ENCODE peak calls at places on chromosome 16, in ten cellular contexts. E is esophagus squamous epithelium, C is tibial nerve, K is SK-N-SH, R is tibial artery, Z is colonic mucosa, S is thoracic aorta, F is psoas muscle, H is AG04450, X is left lung. B is an unnamed sample.

GRCh38 chr16:29943846-29944669 is 17.8 kb upstream of the TMEM219 start:
- DNase-seq in E (no peak), C (no peak), K (no peak), R (peak), Z (peak), S (no peak), F (peak), H (peak), X (no peak), B (no peak)

GRCh38 chr16:51155199-51155607 is 4.1 kb upstream of the SALL1 start:
- DNase-seq in E (no peak), C (no peak), K (peak), R (no peak), Z (no peak), S (no peak), F (no peak), H (no peak), X (no peak), B (no peak)

GRCh38 chr16:84603115-84603816 is 14.6 kb downstream of the COTL1 start:
- DNase-seq in E (no peak), C (peak), K (no peak), R (peak), Z (peak), S (peak), F (peak), H (peak), X (peak), B (peak)

GRCh38 chr16:63066552-63066951 is 1030.3 kb upstream of the CDH8 start:
- DNase-seq in E (no peak), C (no peak), K (no peak), R (no peak), Z (no peak), S (no peak), F (no peak), H (no peak), X (no peak), B (no peak)

GRCh38 chr16:87552772-87553171 is 49.5 kb upstream of the JPH3 start:
- DNase-seq in E (no peak), C (no peak), K (no peak), R (no peak), Z (no peak), S (no peak), F (no peak), H (no peak), X (no peak), B (no peak)

GRCh38 chr16:26697826-26698225 is 368.9 kb upstream of the C16orf82 start:
- DNase-seq in E (no peak), C (no peak), K (no peak), R (no peak), Z (no peak), S (no peak), F (no peak), H (no peak), X (no peak), B (no peak)

GRCh38 chr16:54194008-54194731 is 92.4 kb downstream of the IRX3 start:
- DNase-seq in E (no peak), C (peak), K (no peak), R (peak), Z (peak), S (peak), F (peak), H (no peak), X (peak), B (peak)

GRCh38 chr16:12268602-12269001 is 292.1 kb downstream of the SNX29 start:
- DNase-seq in E (no peak), C (no peak), K (no peak), R (no peak), Z (no peak), S (no peak), F (no peak), H (no peak), X (no peak), B (no peak)

GRCh38 chr16:74186589-74186988 is 110.0 kb upstream of the PSMD7 start:
- DNase-seq in E (no peak), C (no peak), K (peak), R (no peak), Z (no peak), S (no peak), F (no peak), H (peak), X (no peak), B (no peak)

GRCh38 chr16:63684702-63685101 is 1437.2 kb downstream of the CDH11 start:
- DNase-seq in E (no peak), C (no peak), K (no peak), R (no peak), Z (no peak), S (no peak), F (no peak), H (no peak), X (no peak), B (no peak)

GRCh38 chr16:76386784-76387183 is 109.6 kb downstream of the CNTNAP4 start:
- DNase-seq in E (no peak), C (no peak), K (no peak), R (no peak), Z (no peak), S (no peak), F (no peak), H (no peak), X (no peak), B (no peak)

GRCh38 chr16:17724242-17724898 is 253.6 kb upstream of the XYLT1 start:
- DNase-seq in E (no peak), C (no peak), K (no peak), R (no peak), Z (no peak), S (no peak), F (no peak), H (peak), X (no peak), B (no peak)

GRCh38 chr16:16059895-16060590 is 110.6 kb downstream of the ABCC1 start:
- DNase-seq in E (no peak), C (no peak), K (no peak), R (no peak), Z (no peak), S (no peak), F (peak), H (no peak), X (no peak), B (no peak)

GRCh38 chr16:77869997-77870813 is 81.8 kb downstream of the VAT1L start:
- DNase-seq in E (no peak), C (no peak), K (no peak), R (no peak), Z (peak), S (no peak), F (no peak), H (no peak), X (no peak), B (no peak)

GRCh38 chr16:86858501-86858900 is 280.2 kb downstream of the FOXL1 start:
- DNase-seq in E (no peak), C (no peak), K (no peak), R (no peak), Z (no peak), S (no peak), F (no peak), H (no peak), X (no peak), B (no peak)

GRCh38 chr16:11224894-11225676 is 30.9 kb downstream of the SOCS1 start:
- DNase-seq in E (peak), C (no peak), K (no peak), R (no peak), Z (peak), S (no peak), F (peak), H (no peak), X (peak), B (no peak)

GRCh38 chr16:67857547-67858233 is 10.2 kb upstream of the CENPT start:
- DNase-seq in E (no peak), C (peak), K (no peak), R (peak), Z (peak), S (peak), F (peak), H (peak), X (no peak), B (no peak)

GRCh38 chr16:66534376-66534799 is 15.5 kb downstream of the TK2 start:
- DNase-seq in E (no peak), C (no peak), K (no peak), R (no peak), Z (peak), S (no peak), F (no peak), H (no peak), X (no peak), B (no peak)

GRCh38 chr16:75138636-75139035 is 9.7 kb upstream of the ZFP1 start:
- DNase-seq in E (no peak), C (no peak), K (no peak), R (no peak), Z (no peak), S (no peak), F (no peak), H (no peak), X (no peak), B (no peak)

GRCh38 chr16:28304214-28304613 is 11.9 kb downstream of the SBK1 start:
- DNase-seq in E (no peak), C (peak), K (no peak), R (no peak), Z (no peak), S (no peak), F (peak), H (no peak), X (no peak), B (no peak)

GRCh38 chr16:23479138-23479537 is 26.1 kb upstream of the COG7 start:
- DNase-seq in E (no peak), C (no peak), K (no peak), R (no peak), Z (no peak), S (no peak), F (no peak), H (no peak), X (no peak), B (no peak)

GRCh38 chr16:14955546-14956231 is 18.4 kb downstream of the NPIPA1 start:
- DNase-seq in E (no peak), C (no peak), K (no peak), R (no peak), Z (peak), S (no peak), F (peak), H (no peak), X (no peak), B (no peak)

GRCh38 chr16:87406495-87407088 is 14.5 kb downstream of the MAP1LC3B start:
- DNase-seq in E (no peak), C (no peak), K (no peak), R (no peak), Z (no peak), S (no peak), F (no peak), H (no peak), X (peak), B (peak)

GRCh38 chr16:70809392-70810060 is 8.6 kb upstream of the VAC14 start:
- DNase-seq in E (no peak), C (no peak), K (no peak), R (no peak), Z (no peak), S (no peak), F (no peak), H (no peak), X (no peak), B (no peak)

GRCh38 chr16:89096768-89097527 is 3.3 kb downstream of the ACSF3 start:
- DNase-seq in E (no peak), C (no peak), K (no peak), R (no peak), Z (no peak), S (no peak), F (no peak), H (no peak), X (peak), B (no peak)

GRCh38 chr16:83689385-83689831 is 118.4 kb upstream of the HSBP1 start:
- DNase-seq in E (no peak), C (no peak), K (no peak), R (peak), Z (no peak), S (peak), F (no peak), H (peak), X (no peak), B (no peak)

GRCh38 chr16:81609323-81609892 is 164.8 kb downstream of the CMIP start:
- DNase-seq in E (no peak), C (no peak), K (no peak), R (no peak), Z (no peak), S (no peak), F (no peak), H (no peak), X (no peak), B (no peak)
- H3K27ac ChIP-seq in E (peak), C (peak), K (no peak), R (no peak), Z (no peak), S (no peak), F (no peak), H (no peak), X (peak), B (peak)

GRCh38 chr16:9546438-9546786 is 455.0 kb downstream of the HAPSTR1 start:
- DNase-seq in E (no peak), C (no peak), K (no peak), R (no peak), Z (no peak), S (no peak), F (no peak), H (no peak), X (no peak), B (no peak)

GRCh38 chr16:9545500-9546437 is 454.3 kb downstream of the HAPSTR1 start:
- DNase-seq in E (no peak), C (no peak), K (no peak), R (no peak), Z (no peak), S (no peak), F (no peak), H (no peak), X (no peak), B (no peak)

GRCh38 chr16:9542165-9542755 is 450.8 kb downstream of the HAPSTR1 start:
- DNase-seq in E (no peak), C (no peak), K (no peak), R (no peak), Z (no peak), S (no peak), F (no peak), H (no peak), X (no peak), B (no peak)

GRCh38 chr16:9539346-9539745 is 447.9 kb downstream of the HAPSTR1 start:
- DNase-seq in E (no peak), C (no peak), K (no peak), R (no peak), Z (no peak), S (no peak), F (no peak), H (no peak), X (no peak), B (no peak)

GRCh38 chr16:9541723-9542122 is 450.3 kb downstream of the HAPSTR1 start:
- DNase-seq in E (no peak), C (no peak), K (no peak), R (no peak), Z (no peak), S (no peak), F (no peak), H (no peak), X (no peak), B (no peak)
- H3K4me3 ChIP-seq in E (no peak), C (no peak), K (no peak), R (no peak), Z (no peak), S (no peak), F (no peak), H (no peak), X (no peak), B (no peak)

DNA sequence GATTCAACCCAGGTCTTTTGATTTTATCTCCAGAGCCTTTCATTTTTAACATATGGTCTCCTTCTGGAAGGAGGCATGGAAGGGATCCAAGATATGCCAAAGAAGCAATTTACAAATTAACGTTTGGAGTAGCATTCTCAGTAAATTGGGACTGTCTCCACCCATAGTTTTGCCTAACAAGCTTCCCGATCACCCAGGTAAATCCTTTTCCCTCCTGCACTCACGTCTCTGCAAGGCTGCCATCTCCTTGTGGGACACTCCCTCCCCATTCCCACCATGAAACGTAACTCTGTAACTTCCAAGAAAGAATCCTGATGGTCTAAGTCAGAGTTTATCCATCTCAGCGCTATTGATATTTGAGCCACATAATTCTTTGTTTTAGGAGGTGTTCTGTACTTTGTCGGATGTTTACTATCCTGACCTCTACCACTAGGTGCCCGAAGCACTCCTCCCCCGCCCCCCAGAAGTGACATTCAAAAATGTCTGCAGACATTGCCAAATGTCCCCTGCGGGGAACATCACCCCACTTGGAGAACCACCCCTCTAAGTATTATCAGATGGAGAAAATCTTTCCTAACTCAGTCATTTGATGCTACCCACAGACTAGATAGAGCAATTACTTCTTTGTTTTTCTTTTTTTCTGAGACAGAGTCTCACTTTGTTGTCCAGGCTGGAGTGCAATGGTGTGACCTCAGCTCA is 32.9 kb upstream of the NFAT5 start:
- DNase-seq in E (no peak), C (no peak), K (no peak), R (no peak), Z (no peak), S (no peak), F (no peak), H (no peak), X (no peak), B (no peak)
- TF ChIP-seq CTCF in E (no peak), C (no peak), K (peak), R (no peak), Z (no peak), S (no peak), F (no peak), H (no peak), X (no peak), B (no peak)

GRCh38 chr16:80346160-80346632 is 194.6 kb upstream of the DYNLRB2 start:
- DNase-seq in E (no peak), C (no peak), K (no peak), R (no peak), Z (no peak), S (no peak), F (no peak), H (no peak), X (no peak), B (no peak)
- H3K27ac ChIP-seq in E (no peak), C (no peak), K (no peak), R (no peak), Z (no peak), S (no peak), F (no peak), H (no peak), X (no peak), B (no peak)

B was measured in dorsolateral prefrontal cortex.